ENCODE peak calls at places on chromosomes 3 and 15, in six cellular contexts. U, N, L, G, M and Q are unnamed samples.

GRCh38 chr3:12629560-12629959 is 34.4 kb downstream of the RAF1 start:
- DNase-seq in G (peak; percentile 8), U (no peak), L (no peak), N (no peak), M (no peak), Q (no peak)

GRCh38 chr3:127728417-127728816 is 55.7 kb downstream of the ABTB1 start:
- DNase-seq in G (no peak), M (no peak), N (no peak), L (no peak), U (no peak), Q (no peak)

GRCh38 chr3:112786002-112786590 is 60.6 kb downstream of the CD200R1L start:
- DNase-seq in L (no peak), G (no peak), M (no peak), N (peak; percentile 25), U (no peak), Q (no peak)

GRCh38 chr15:85832389-85832788 is 37.7 kb upstream of the KLHL25 start:
- DNase-seq in G (no peak), U (no peak), L (no peak), N (no peak), M (no peak), Q (no peak)

GRCh38 chr15:79640206-79640605 is 208.1 kb downstream of the MINAR1 start:
- DNase-seq in G (peak; percentile 54), L (no peak), N (no peak), U (no peak), M (no peak), Q (no peak)

GRCh38 chr3:183391460-183391859 is 37.0 kb downstream of the MCF2L2 start:
- DNase-seq in G (no peak), N (no peak), U (no peak), L (no peak), M (no peak), Q (no peak)

GRCh38 chr3:15266510-15267376 is 60.7 kb downstream of the CAPN7 start:
- DNase-seq in N (no peak), L (no peak), U (no peak), G (no peak), M (no peak), Q (no peak)

GRCh38 chr3:192215-192929 is 4.2 kb upstream of the CHL1 start:
- DNase-seq in L (no peak), U (no peak), M (no peak), G (no peak), N (no peak), Q (no peak)

GRCh38 chr3:57176045-57176444 is 10.9 kb upstream of the IL17RD start:
- DNase-seq in G (no peak), M (no peak), N (no peak), U (no peak), L (no peak), Q (no peak)

GRCh38 chr15:39598958-39599845 is 18.3 kb downstream of the THBS1 start:
- DNase-seq in N (no peak), G (no peak), M (no peak), L (no peak), U (no peak), Q (no peak)

GRCh38 chr15:97567411-97567810 is 393.1 kb upstream of the ARRDC4 start:
- DNase-seq in U (no peak), L (no peak), N (no peak), M (no peak), G (no peak), Q (no peak)

GRCh38 chr3:152281032-152281713 is 12.4 kb downstream of the MBNL1 start:
- DNase-seq in G (no peak), N (no peak), L (no peak), U (no peak), M (no peak), Q (peak; percentile 96)

GRCh38 chr3:194775266-194775665 is 89.6 kb downstream of the FAM43A start:
- DNase-seq in G (no peak), L (no peak), M (no peak), N (no peak), U (no peak), Q (no peak)

GRCh38 chr3:177357352-177358084 is 160.2 kb upstream of the TBL1XR1 start:
- DNase-seq in L (no peak), N (peak; percentile 93), G (peak; percentile 69), U (no peak), M (no peak), Q (peak; percentile 84)

GRCh38 chr3:188266581-188267274 is 112.8 kb downstream of the LPP start:
- DNase-seq in N (no peak), G (no peak), L (no peak), M (no peak), U (no peak), Q (no peak)

GRCh38 chr15:85592148-85592547 is 202.6 kb downstream of the KLHL25 start:
- DNase-seq in L (no peak), U (no peak), N (no peak), M (no peak), G (peak; percentile 37), Q (no peak)

GRCh38 chr3:151268267-151269235 is 9.8 kb downstream of the P2RY14 start:
- DNase-seq in N (no peak), U (peak; percentile 51), M (no peak), L (no peak), G (no peak), Q (no peak)

GRCh38 chr15:51649659-51650521 is 27.3 kb upstream of the DMXL2 start:
- DNase-seq in G (peak; percentile 55), M (peak; percentile 56), U (peak; percentile 65), N (peak; percentile 59), L (no peak), Q (peak; percentile 82)